ENCODE peak calls at places on chromosomes 11 and 22, in five cellular contexts. R is transverse colon; S is HL-60; V is CD8-positive, alpha-beta T cell; D is bronchial epithelial cell. E is an unnamed sample.

GRCh38 chr11:118923721-118924587 is 1.8 kb downstream of the BCL9L start:
- DNase-seq in V (peak), R (peak), S (no peak), D (no peak), E (no peak)

GRCh38 chr11:68495872-68496271 is 35.3 kb downstream of the PPP6R3 start:
- DNase-seq in D (no peak), R (no peak), S (no peak), V (no peak), E (no peak)

GRCh38 chr11:7056828-7057513 is 31.8 kb upstream of the RBMXL2 start:
- DNase-seq in D (no peak), S (no peak), R (no peak), V (no peak), E (no peak)

GRCh38 chr22:46150615-46151423 is 493 bp downstream of the PPARA start:
- DNase-seq in R (peak), V (peak), S (peak), D (no peak), E (no peak)

GRCh38 chr11:124086447-124086846 is 28.8 kb upstream of the VWA5A start:
- DNase-seq in R (no peak), V (no peak), D (no peak), S (no peak), E (no peak)

GRCh38 chr22:40443675-40444482 is 73.5 kb downstream of the SGSM3 start:
- DNase-seq in S (peak), V (no peak), D (no peak), R (no peak), E (no peak)

GRCh38 chr11:75400110-75400865 is 970 bp downstream of the RPS3 start:
- DNase-seq in V (no peak), D (peak), S (peak), R (no peak), E (no peak)

GRCh38 chr11:45095691-45096010 is 50.8 kb upstream of the PRDM11 start:
- DNase-seq in R (no peak), D (no peak), V (no peak), S (no peak), E (no peak)

GRCh38 chr22:27238935-27239510 is 562.5 kb downstream of the MN1 start:
- DNase-seq in D (peak), R (no peak), S (no peak), V (no peak), E (no peak)

GRCh38 chr11:111298466-111299110 is at the start of gene POU2AF3:
- DNase-seq in S (no peak), R (no peak), D (no peak), V (no peak), E (no peak)

GRCh38 chr11:111416231-111416960 is 37.3 kb upstream of the POU2AF1 start:
- DNase-seq in S (no peak), R (no peak), V (no peak), D (no peak), E (no peak)

GRCh38 chr11:44364596-44364995 is 54.7 kb upstream of the ALX4 start:
- DNase-seq in S (no peak), R (no peak), D (no peak), V (no peak), E (no peak)

GRCh38 chr11:44938066-44938691 is 12.5 kb downstream of the TP53I11 start:
- DNase-seq in V (peak), S (no peak), D (no peak), R (no peak), E (no peak)

GRCh38 chr22:38353142-38353629 is 36.0 kb upstream of the CSNK1E start:
- DNase-seq in V (peak), S (peak), R (peak), D (no peak), E (peak)

GRCh38 chr22:47067331-47067890 is 305.0 kb downstream of the TBC1D22A start:
- DNase-seq in V (no peak), R (peak), S (no peak), D (no peak), E (no peak)

GRCh38 chr22:38623357-38623756 is 32.8 kb downstream of the FAM227A start:
- DNase-seq in D (no peak), V (no peak), S (peak), R (no peak), E (no peak)

GRCh38 chr11:20172721-20173447 is 12.6 kb upstream of the DBX1 start:
- DNase-seq in R (no peak), S (no peak), V (no peak), D (no peak), E (no peak)

GRCh38 chr11:58788355-58789023 is 56.0 kb downstream of the GLYATL2 start:
- DNase-seq in D (peak), R (peak), V (peak), S (peak), E (no peak)

GRCh38 chr11:43359432-43359818 is 705 bp downstream of the TTC17 start:
- DNase-seq in R (peak), S (peak), V (peak), D (peak), E (no peak)

GRCh38 chr11:90204832-90205646 is 17.8 kb downstream of the CHORDC1 start:
- DNase-seq in D (peak), R (no peak), S (no peak), V (no peak), E (no peak)

GRCh38 chr22:25453557-25453956 is 110.9 kb upstream of the GRK3 start:
- DNase-seq in R (no peak), V (no peak), D (no peak), S (no peak), E (no peak)

GRCh38 chr11:15987044-15987443 is 369.3 kb downstream of the SOX6 start:
- DNase-seq in D (no peak), R (no peak), S (no peak), V (no peak), E (no peak)

GRCh38 chr11:15989685-15990084 is 366.7 kb downstream of the SOX6 start:
- DNase-seq in S (no peak), D (no peak), R (no peak), V (no peak), E (no peak)

GRCh38 chr11:15991174-15991655 is 365.1 kb downstream of the SOX6 start:
- DNase-seq in S (no peak), D (no peak), R (no peak), V (no peak), E (no peak)

GRCh38 chr11:15985863-15986139 is 370.5 kb downstream of the SOX6 start:
- DNase-seq in V (no peak), S (no peak), R (no peak), D (no peak), E (no peak)

DNA sequence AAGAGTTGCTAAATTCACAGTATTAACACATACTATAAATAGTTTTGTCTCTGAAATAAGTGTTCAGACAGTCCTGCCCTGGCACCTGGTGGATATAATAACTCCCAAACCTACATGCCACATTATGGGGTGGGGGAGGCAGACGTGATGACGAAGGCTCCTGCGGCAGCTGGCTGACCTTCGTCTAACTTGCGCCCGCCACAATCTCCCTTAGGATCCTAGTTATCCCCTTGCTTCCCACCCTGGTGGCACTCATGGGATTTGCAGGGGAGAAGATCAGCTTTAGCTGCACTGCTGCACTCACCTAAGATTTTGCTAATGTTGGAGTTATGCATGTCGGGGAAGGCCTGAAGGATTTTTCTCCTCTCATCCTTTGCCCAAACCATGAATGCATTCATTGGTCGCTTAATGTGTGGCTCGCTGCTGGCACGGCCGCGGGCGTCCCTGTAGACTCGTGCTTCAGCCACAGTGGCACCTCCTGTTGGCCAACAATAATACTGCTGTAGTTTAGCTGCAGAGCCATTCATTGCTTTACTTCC is 367.6 kb downstream of the SOX6 start:
- DNase-seq in D (no peak), V (no peak), R (no peak), S (no peak), E (no peak)
- TF ChIP-seq CTCF in D (peak), V (no peak), R (peak), S (no peak), E (peak)

DNA sequence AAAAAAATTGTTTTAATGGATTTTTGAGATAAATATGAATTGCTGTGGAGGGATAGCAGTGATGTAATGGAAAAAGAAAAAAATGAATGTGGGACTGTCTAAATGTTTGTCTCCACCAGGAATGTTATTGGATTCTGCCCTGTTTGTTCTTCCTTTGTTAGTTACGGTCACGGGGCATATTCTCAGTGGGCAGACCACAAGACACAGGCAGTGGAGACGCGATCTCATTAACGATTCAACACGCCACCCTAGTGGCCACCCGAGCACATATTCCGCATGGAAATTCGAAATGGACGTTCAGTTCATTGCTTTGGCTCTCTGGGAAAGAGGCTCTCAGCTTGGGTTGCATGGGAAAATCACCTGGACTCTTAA is 151.8 kb upstream of the TTC12 start:
- DNase-seq in R (no peak), D (no peak), S (no peak), V (no peak), E (no peak)
- TF ChIP-seq CTCF in R (no peak), D (no peak), S (no peak), V (no peak), E (no peak)

GRCh38 chr22:23591846-23592245 is 11.8 kb upstream of the IGLL1 start:
- DNase-seq in R (no peak), S (no peak), D (no peak), V (no peak), E (no peak)

DNA sequence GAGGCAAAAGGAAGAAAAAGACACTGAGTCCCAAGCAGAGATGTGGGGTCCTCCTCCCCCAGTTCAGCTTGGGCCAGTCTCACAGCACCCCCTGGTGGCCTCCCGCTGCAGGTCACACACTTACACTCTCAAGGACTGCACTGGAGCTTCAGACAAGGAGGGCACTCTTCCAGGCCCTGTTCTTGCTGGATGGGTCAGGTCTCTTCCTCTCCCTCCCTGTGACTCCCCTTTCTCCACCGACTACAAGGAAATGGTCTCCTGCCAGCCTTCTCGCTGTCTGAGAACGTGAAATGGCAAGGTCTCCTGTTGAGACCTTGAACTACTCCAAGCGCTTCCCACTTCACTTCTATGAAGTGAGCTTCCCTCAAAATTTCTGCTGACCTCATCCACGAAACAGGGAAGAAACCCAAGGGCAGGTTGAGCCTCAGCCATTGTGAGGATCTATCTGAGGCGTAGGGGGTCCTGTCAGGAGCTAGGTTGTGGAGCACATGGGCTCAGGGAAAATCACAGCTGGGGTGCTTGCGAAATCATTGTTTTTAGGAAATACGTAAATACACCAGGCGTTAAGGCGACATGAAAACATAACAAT is 11.2 kb upstream of the IGLL1 start:
- DNase-seq in D (peak), V (peak), S (peak), R (peak), E (no peak)
- TF ChIP-seq CTCF in D (peak), V (peak), S (peak), R (peak), E (peak)

GRCh38 chr11:17722000-17722643 is 2.8 kb downstream of the MYOD1 start:
- DNase-seq in D (peak), V (no peak), S (peak), R (no peak), E (no peak)
- TF ChIP-seq CTCF in D (peak), V (no peak), S (peak), R (no peak), E (no peak)

GRCh38 chr11:109229682-109230081 is 192.3 kb upstream of the C11orf87 start:
- DNase-seq in D (no peak), S (no peak), R (no peak), V (no peak), E (no peak)
- TF ChIP-seq CTCF in D (no peak), S (no peak), R (no peak), V (no peak), E (no peak)

DNA sequence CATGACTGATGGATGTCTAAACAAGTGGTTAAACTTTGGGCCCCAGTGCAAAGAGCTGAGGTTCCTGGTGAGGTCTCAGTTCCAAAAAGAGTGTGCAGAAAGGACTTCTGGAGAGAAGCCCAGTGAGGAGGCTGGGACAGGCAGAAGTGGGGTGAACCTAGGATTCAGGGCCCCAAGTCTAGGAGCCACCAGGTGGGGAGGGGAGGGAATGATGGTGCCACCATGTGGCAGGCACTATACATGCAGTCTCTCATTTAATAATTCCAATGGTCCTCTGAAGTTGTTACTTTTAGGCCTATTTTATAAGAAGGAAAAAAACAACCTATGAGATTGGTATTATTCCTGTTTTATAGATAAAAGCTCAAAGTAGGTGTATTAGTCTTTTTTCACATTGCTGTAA is 102.0 kb downstream of the INSC start:
- DNase-seq in S (no peak), R (no peak), D (peak), V (no peak), E (no peak)
- TF ChIP-seq CTCF in S (peak), R (peak), D (peak), V (peak), E (no peak)

GRCh38 chr11:63913866-63914830 is 2.8 kb downstream of the RCOR2 start:
- DNase-seq in V (no peak), S (no peak), D (no peak), R (no peak), E (no peak)

GRCh38 chr11:63911440-63911839 is 5.5 kb downstream of the RCOR2 start:
- DNase-seq in R (no peak), D (no peak), V (no peak), S (no peak), E (no peak)

GRCh38 chr11:63911876-63912275 is 5.1 kb downstream of the RCOR2 start:
- DNase-seq in R (no peak), D (no peak), S (no peak), V (no peak), E (no peak)

GRCh38 chr11:63910605-63911195 is 6.3 kb downstream of the RCOR2 start:
- DNase-seq in D (no peak), V (no peak), S (no peak), R (no peak), E (no peak)

DNA sequence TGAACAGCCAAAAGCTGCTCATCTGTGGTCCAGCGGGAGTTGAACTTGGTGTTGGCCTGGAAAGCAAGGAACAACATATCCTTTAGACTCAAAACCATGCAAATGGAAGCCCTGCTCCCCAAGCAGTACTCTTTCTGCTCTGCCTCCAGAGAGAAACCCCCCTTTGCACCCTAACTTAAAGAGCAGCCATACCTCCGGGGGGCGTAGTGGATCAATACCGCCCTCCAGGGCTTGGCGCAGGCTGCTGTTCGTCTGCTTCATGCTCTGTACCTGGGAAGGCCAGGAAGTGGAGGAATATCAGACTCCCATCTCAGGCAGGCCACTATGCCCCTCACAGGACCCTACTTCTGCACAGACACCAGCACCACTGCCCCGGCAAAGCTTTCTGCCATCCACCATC is 4.3 kb downstream of the RCOR2 start:
- DNase-seq in D (no peak), R (no peak), V (no peak), S (no peak), E (no peak)
- TF ChIP-seq CTCF in D (no peak), R (no peak), V (no peak), S (no peak), E (no peak)